ENCODE peak calls at places on chromosome 15, in four cellular contexts. One of them, this sample, is unnamed.

GRCh38 chr15:72231847-72232461 is 964 bp upstream of the PKM start:
- DNase-seq in AG04450: no peak
- DNase-seq in cardiac muscle cell: peak; percentile 80
- DNase-seq in tibial artery: no peak
- DNase-seq in this sample: no peak

GRCh38 chr15:51938286-51938685 is 33.3 kb downstream of the LEO1 start:
- DNase-seq in tibial artery: no peak
- DNase-seq in AG04450: no peak
- DNase-seq in cardiac muscle cell: no peak
- DNase-seq in this sample: no peak

GRCh38 chr15:50250789-50251394 is 14.6 kb downstream of the HDC start:
- DNase-seq in AG04450: no peak
- DNase-seq in cardiac muscle cell: no peak
- DNase-seq in tibial artery: no peak
- DNase-seq in this sample: no peak

GRCh38 chr15:70192041-70192440 is 94.3 kb upstream of the TLE3 start:
- DNase-seq in tibial artery: no peak
- DNase-seq in cardiac muscle cell: no peak
- DNase-seq in AG04450: no peak
- DNase-seq in this sample: no peak

GRCh38 chr15:70375006-70375409 is 277.3 kb upstream of the TLE3 start:
- DNase-seq in AG04450: no peak
- DNase-seq in tibial artery: no peak
- DNase-seq in cardiac muscle cell: peak; percentile 64
- DNase-seq in this sample: no peak

GRCh38 chr15:55712363-55712762 is 30.6 kb downstream of the PRTG start:
- DNase-seq in AG04450: no peak
- DNase-seq in tibial artery: no peak
- DNase-seq in cardiac muscle cell: no peak
- DNase-seq in this sample: no peak

GRCh38 chr15:45486317-45486716 is 36.2 kb downstream of the SLC30A4 start:
- DNase-seq in tibial artery: no peak
- DNase-seq in cardiac muscle cell: no peak
- DNase-seq in AG04450: no peak
- DNase-seq in this sample: no peak

GRCh38 chr15:89666147-89666857 is 11.0 kb upstream of the KIF7 start:
- DNase-seq in cardiac muscle cell: no peak
- DNase-seq in tibial artery: no peak
- DNase-seq in AG04450: no peak
- DNase-seq in this sample: no peak

GRCh38 chr15:45276851-45277250 is 24.8 kb downstream of the SLC28A2 start:
- DNase-seq in tibial artery: no peak
- DNase-seq in cardiac muscle cell: peak; percentile 44
- DNase-seq in AG04450: no peak
- DNase-seq in this sample: no peak

GRCh38 chr15:63858881-63859280 is 25.1 kb upstream of the HERC1 start:
- DNase-seq in tibial artery: no peak
- DNase-seq in cardiac muscle cell: peak; percentile 82
- DNase-seq in AG04450: no peak
- DNase-seq in this sample: no peak

GRCh38 chr15:85607842-85608241 is 186.9 kb downstream of the KLHL25 start:
- DNase-seq in cardiac muscle cell: peak; percentile 81
- DNase-seq in AG04450: peak; percentile 54
- DNase-seq in tibial artery: no peak
- DNase-seq in this sample: no peak

GRCh38 chr15:96349933-96350292 is 19.4 kb downstream of the NR2F2 start:
- DNase-seq in AG04450: no peak
- DNase-seq in tibial artery: no peak
- DNase-seq in cardiac muscle cell: no peak
- DNase-seq in this sample: no peak

GRCh38 chr15:51121118-51121517 is 26.4 kb upstream of the TNFAIP8L3 start:
- DNase-seq in AG04450: peak; percentile 77
- DNase-seq in cardiac muscle cell: peak; percentile 95
- DNase-seq in tibial artery: peak; percentile 82
- DNase-seq in this sample: no peak

GRCh38 chr15:70713547-70714414 is 49.6 kb downstream of the UACA start:
- DNase-seq in cardiac muscle cell: peak; percentile 56
- DNase-seq in AG04450: no peak
- DNase-seq in tibial artery: no peak
- DNase-seq in this sample: no peak

GRCh38 chr15:90205050-90205848 is 4.1 kb downstream of the SEMA4B start:
- DNase-seq in AG04450: no peak
- DNase-seq in cardiac muscle cell: no peak
- DNase-seq in tibial artery: no peak
- DNase-seq in this sample: no peak

GRCh38 chr15:90413411-90414379 is 25.7 kb downstream of the IQGAP1 start:
- DNase-seq in tibial artery: no peak
- DNase-seq in AG04450: no peak
- DNase-seq in cardiac muscle cell: peak; percentile 77
- DNase-seq in this sample: no peak

GRCh38 chr15:99123706-99124451 is 19.0 kb downstream of the SYNM start:
- DNase-seq in tibial artery: peak; percentile 95
- DNase-seq in cardiac muscle cell: peak; percentile 93
- DNase-seq in AG04450: peak; percentile 83
- DNase-seq in this sample: no peak

GRCh38 chr15:70186152-70186551 is 88.4 kb upstream of the TLE3 start:
- DNase-seq in AG04450: no peak
- DNase-seq in tibial artery: no peak
- DNase-seq in cardiac muscle cell: peak; percentile 49
- DNase-seq in this sample: no peak

GRCh38 chr15:52326758-52327157 is 31.2 kb upstream of the MYO5C start:
- DNase-seq in cardiac muscle cell: peak; percentile 33
- DNase-seq in AG04450: no peak
- DNase-seq in tibial artery: no peak
- DNase-seq in this sample: no peak

GRCh38 chr15:101506491-101506890 is 17.0 kb upstream of the PCSK6 start:
- DNase-seq in cardiac muscle cell: no peak
- DNase-seq in tibial artery: no peak
- DNase-seq in AG04450: no peak
- DNase-seq in this sample: no peak

GRCh38 chr15:100022426-100022825 is 289.2 kb upstream of the LYSMD4 start:
- DNase-seq in cardiac muscle cell: no peak
- DNase-seq in tibial artery: no peak
- DNase-seq in AG04450: no peak
- DNase-seq in this sample: no peak

GRCh38 chr15:40054746-40055575 is 16.0 kb upstream of the SRP14 start:
- DNase-seq in cardiac muscle cell: no peak
- DNase-seq in AG04450: no peak
- DNase-seq in tibial artery: peak; percentile 60
- DNase-seq in this sample: no peak

GRCh38 chr15:40053234-40054055 is 14.5 kb upstream of the SRP14 start:
- DNase-seq in tibial artery: peak; percentile 21
- DNase-seq in AG04450: no peak
- DNase-seq in cardiac muscle cell: no peak
- DNase-seq in this sample: no peak

GRCh38 chr15:40052604-40053003 is 13.6 kb upstream of the SRP14 start:
- DNase-seq in AG04450: no peak
- DNase-seq in cardiac muscle cell: no peak
- DNase-seq in tibial artery: peak; percentile 11
- DNase-seq in this sample: no peak

GRCh38 chr15:40055576-40056293 is 16.8 kb upstream of the SRP14 start:
- DNase-seq in tibial artery: peak; percentile 55
- DNase-seq in cardiac muscle cell: no peak
- DNase-seq in AG04450: no peak
- DNase-seq in this sample: no peak

DNA sequence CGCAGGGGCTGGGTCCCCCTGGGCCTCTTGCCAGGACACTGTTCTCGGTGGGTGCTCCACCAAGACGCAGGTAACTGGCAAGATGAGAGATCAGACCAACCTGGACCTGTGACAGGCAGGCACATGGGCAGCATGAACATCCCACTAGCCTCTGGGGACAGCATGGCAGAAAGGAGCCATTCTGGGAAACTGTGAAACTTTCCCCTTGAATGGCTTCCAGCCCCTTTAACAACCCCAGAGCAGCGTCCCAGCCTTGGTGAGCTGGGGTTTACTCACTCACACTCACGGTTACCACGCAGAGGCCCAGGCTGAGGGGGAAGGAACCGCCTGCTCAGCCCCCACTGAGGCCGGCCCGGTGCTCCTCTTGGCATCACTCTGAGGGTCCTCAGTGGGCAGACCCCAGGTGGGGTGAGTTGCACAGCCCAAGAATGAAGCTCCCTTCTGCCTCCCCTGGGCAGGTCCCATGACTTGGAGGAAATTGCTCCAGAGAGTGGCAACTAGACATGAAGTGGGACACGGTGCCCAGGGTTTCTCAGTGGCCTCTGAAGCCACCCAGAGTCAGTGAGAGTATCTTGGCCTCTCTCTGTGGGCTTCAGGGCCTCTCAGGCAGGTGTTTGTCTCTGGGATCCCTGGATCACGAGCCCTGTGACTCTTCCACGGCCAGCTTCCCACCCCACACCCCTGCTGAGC is 15.2 kb upstream of the SRP14 start:
- DNase-seq in cardiac muscle cell: no peak
- DNase-seq in tibial artery: peak; percentile 60
- DNase-seq in AG04450: no peak
- DNase-seq in this sample: no peak
- H3K4me3 ChIP-seq in cardiac muscle cell: no peak overlapping the region
- H3K4me3 ChIP-seq in tibial artery: no peak overlapping the region
- H3K4me3 ChIP-seq in AG04450: no peak overlapping the region
- H3K4me3 ChIP-seq in this sample: no peak overlapping the region

GRCh38 chr15:59762558-59762957 is 73.4 kb upstream of the BNIP2 start:
- DNase-seq in AG04450: no peak
- DNase-seq in tibial artery: no peak
- DNase-seq in cardiac muscle cell: no peak
- DNase-seq in this sample: no peak

DNA sequence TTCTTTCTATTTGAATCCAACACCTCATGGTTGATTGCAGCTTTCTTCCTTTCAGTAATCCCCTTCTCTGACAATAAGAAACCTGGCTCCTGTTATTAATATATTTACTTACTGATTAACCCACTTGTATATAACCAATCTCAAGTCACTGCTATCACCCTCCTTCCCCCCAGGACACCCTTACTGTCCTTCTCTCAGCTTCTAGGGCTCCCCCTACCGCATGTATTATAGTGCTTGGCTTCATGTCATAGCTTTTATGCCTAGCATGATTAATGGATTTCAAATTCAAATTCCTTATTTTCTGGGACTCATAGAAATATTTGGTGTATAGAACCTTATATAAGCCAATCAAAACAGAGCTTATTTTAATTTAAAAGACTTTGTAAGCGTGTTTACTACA is 75.7 kb upstream of the BNIP2 start:
- DNase-seq in AG04450: no peak
- DNase-seq in cardiac muscle cell: no peak
- DNase-seq in tibial artery: no peak
- DNase-seq in this sample: no peak
- TF ChIP-seq CTCF in AG04450: no peak
- TF ChIP-seq CTCF in cardiac muscle cell: no peak
- TF ChIP-seq CTCF in tibial artery: no peak
- TF ChIP-seq CTCF in this sample: peak; percentile 12

DNA sequence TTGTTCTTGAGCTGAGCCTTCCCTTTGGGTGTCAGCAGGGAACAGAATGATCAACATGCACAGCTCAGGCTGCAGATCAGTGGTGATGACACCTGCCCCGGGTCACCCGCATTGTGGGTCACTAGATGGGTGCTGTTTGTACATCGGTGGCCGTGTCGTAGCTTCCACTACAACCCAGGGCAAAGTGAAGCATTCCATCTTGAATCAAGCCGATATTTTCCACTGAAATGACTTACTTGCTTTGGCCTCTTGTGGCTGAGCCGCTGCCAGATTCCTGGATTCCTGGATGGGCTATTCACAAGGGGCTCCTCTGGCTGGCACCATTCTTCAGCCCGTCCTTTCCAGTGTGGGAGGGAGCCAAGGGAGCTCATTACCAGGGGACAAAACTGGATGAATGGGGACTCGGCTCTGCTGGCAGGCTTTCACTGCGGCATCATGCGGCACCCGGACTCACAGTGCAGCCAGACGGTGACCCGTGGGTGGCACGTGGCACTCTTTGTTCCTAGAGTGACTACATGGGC is 65.6 kb downstream of the SLCO3A1 start:
- DNase-seq in AG04450: no peak
- DNase-seq in cardiac muscle cell: no peak
- DNase-seq in tibial artery: peak; percentile 74
- DNase-seq in this sample: no peak
- H3K4me3 ChIP-seq in AG04450: no peak overlapping the region
- H3K4me3 ChIP-seq in cardiac muscle cell: no peak overlapping the region
- H3K4me3 ChIP-seq in tibial artery: peak overlapping the region; percentile 5
- H3K4me3 ChIP-seq in this sample: no peak overlapping the region

GRCh38 chr15:38817427-38818155 is 253.0 kb upstream of the RASGRP1 start:
- DNase-seq in AG04450: peak; percentile 8
- DNase-seq in tibial artery: peak; percentile 88
- DNase-seq in cardiac muscle cell: peak; percentile 69
- DNase-seq in this sample: peak; percentile 40
- TF ChIP-seq CTCF in AG04450: peak; percentile 99
- TF ChIP-seq CTCF in tibial artery: peak; percentile 99
- TF ChIP-seq CTCF in cardiac muscle cell: peak; percentile 99
- TF ChIP-seq CTCF in this sample: peak; percentile 100

GRCh38 chr15:94397377-94397776 is 166.0 kb downstream of the MCTP2 start:
- DNase-seq in tibial artery: no peak
- DNase-seq in cardiac muscle cell: peak; percentile 11
- DNase-seq in AG04450: no peak
- DNase-seq in this sample: no peak

GRCh38 chr15:94404733-94405283 is 173.4 kb downstream of the MCTP2 start:
- DNase-seq in tibial artery: no peak
- DNase-seq in AG04450: no peak
- DNase-seq in cardiac muscle cell: no peak
- DNase-seq in this sample: no peak

GRCh38 chr15:94400521-94401290 is 169.3 kb downstream of the MCTP2 start:
- DNase-seq in tibial artery: no peak
- DNase-seq in AG04450: no peak
- DNase-seq in cardiac muscle cell: no peak
- DNase-seq in this sample: no peak

DNA sequence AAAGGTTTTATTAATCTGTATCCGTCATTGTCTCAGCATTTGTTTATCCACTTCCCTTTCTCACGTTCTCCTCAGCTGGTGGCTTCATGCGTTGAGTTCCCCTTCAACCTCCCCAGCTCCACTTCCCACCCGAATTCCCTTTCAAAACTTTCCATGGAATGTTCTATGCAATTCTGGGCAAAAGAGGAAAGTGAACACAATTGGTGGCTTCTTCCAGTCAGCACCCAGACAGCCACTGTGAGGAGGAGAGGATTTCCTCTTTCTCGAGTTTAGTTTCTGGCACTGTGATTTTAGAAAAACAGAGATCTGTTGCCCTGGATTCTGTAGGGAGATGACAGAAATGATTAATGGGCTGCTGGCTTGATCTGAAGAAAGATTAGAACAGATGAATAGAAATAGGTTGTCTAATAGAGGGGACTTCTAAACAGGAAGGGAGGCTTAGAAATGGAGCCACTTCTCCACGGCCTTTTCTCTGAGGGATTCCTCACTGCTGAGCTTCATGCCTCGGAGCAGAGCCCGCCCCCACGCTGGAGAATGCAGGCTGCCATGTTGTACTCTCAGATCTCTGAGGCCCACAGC is 172.0 kb downstream of the MCTP2 start:
- DNase-seq in tibial artery: no peak
- DNase-seq in AG04450: no peak
- DNase-seq in cardiac muscle cell: no peak
- DNase-seq in this sample: no peak
- H3K4me3 ChIP-seq in tibial artery: no peak overlapping the region
- H3K4me3 ChIP-seq in AG04450: no peak overlapping the region
- H3K4me3 ChIP-seq in cardiac muscle cell: no peak overlapping the region
- H3K4me3 ChIP-seq in this sample: no peak overlapping the region

This sample was measured in GM12864.